ENCODE peak calls at places on chromosome 3, in seven cellular contexts. W, B, O, Y, M, D and Z are unnamed samples.

GRCh38 chr3:129144786-129145185 is 16.1 kb downstream of the ISY1 start:
- DNase-seq in W (no peak), D (no peak), O (no peak), B (no peak), M (no peak), Y (no peak), Z (no peak)

GRCh38 chr3:197750396-197750831 is 731 bp downstream of the FYTTD1 start:
- DNase-seq in D (peak), Y (no peak), M (peak), W (peak), B (no peak), O (peak), Z (peak)

GRCh38 chr3:8593022-8593817 is 51.4 kb downstream of the SSUH2 start:
- DNase-seq in O (no peak), D (peak), B (no peak), Y (no peak), W (no peak), M (no peak), Z (no peak)

GRCh38 chr3:101676219-101676764 is 640 bp downstream of the ZBTB11 start:
- DNase-seq in D (peak), O (peak), M (peak), W (peak), B (peak), Y (peak), Z (peak)

GRCh38 chr3:8497582-8497981 is 4.0 kb upstream of the LMCD1 start:
- DNase-seq in B (no peak), D (no peak), Y (peak), O (no peak), M (no peak), W (no peak), Z (no peak)

GRCh38 chr3:43765417-43766030 is 74.8 kb downstream of the ABHD5 start:
- DNase-seq in W (no peak), B (no peak), D (no peak), M (no peak), O (no peak), Y (no peak), Z (no peak)

GRCh38 chr3:11641683-11642407 is 1.9 kb downstream of the VGLL4 start:
- DNase-seq in W (no peak), Y (no peak), D (no peak), O (no peak), M (peak), B (no peak), Z (no peak)

GRCh38 chr3:133377396-133377795 is 22.5 kb upstream of the BFSP2 start:
- DNase-seq in Y (no peak), O (no peak), W (peak), M (peak), D (no peak), B (no peak), Z (no peak)

GRCh38 chr3:152113992-152114651 is 154.6 kb upstream of the MBNL1 start:
- DNase-seq in D (no peak), B (no peak), M (no peak), O (no peak), W (no peak), Y (no peak), Z (no peak)

GRCh38 chr3:18438586-18438985 is 13.4 kb upstream of the SATB1 start:
- DNase-seq in O (no peak), M (no peak), Y (no peak), W (no peak), B (no peak), D (peak), Z (no peak)

GRCh38 chr3:138051946-138052802 is 42.2 kb downstream of the CLDN18 start:
- DNase-seq in B (no peak), M (peak), D (no peak), O (peak), W (peak), Y (no peak), Z (no peak)

GRCh38 chr3:42500909-42501308 is 1.5 kb upstream of the VIPR1 start:
- DNase-seq in D (no peak), W (no peak), O (no peak), M (no peak), B (no peak), Y (no peak), Z (no peak)

GRCh38 chr3:13111173-13111873 is 38.1 kb upstream of the IQSEC1 start:
- DNase-seq in Y (peak), B (no peak), D (peak), O (no peak), W (no peak), M (no peak), Z (no peak)

GRCh38 chr3:129211772-129212171 is 28.1 kb upstream of the CNBP start:
- DNase-seq in M (peak), B (peak), D (peak), W (no peak), Y (peak), O (peak), Z (peak)

GRCh38 chr3:69250014-69250413 is 127.6 kb upstream of the LMOD3 start:
- DNase-seq in Y (peak), D (no peak), B (no peak), M (no peak), O (peak), W (peak), Z (no peak)

GRCh38 chr3:133464573-133464972 is 64.7 kb downstream of the BFSP2 start:
- DNase-seq in B (no peak), O (no peak), D (no peak), Y (no peak), W (no peak), M (no peak), Z (no peak)

GRCh38 chr3:116059421-116060096 is 385.7 kb downstream of the LSAMP start:
- DNase-seq in W (no peak), B (no peak), D (peak), M (peak), Y (peak), O (no peak), Z (no peak)

GRCh38 chr3:47057212-47057671 is 77.8 kb downstream of the NBEAL2 start:
- DNase-seq in D (no peak), M (no peak), O (no peak), B (no peak), W (no peak), Y (no peak), Z (no peak)

GRCh38 chr3:38636464-38636863 is 13.0 kb downstream of the SCN5A start:
- DNase-seq in B (no peak), M (no peak), D (peak), W (no peak), Y (no peak), O (no peak), Z (no peak)

GRCh38 chr3:56525291-56525690 is 31.7 kb upstream of the CCDC66 start:
- DNase-seq in D (no peak), B (no peak), M (no peak), Y (no peak), O (no peak), W (no peak), Z (no peak)

GRCh38 chr3:130514671-130515070 is 2.3 kb upstream of the COL6A6 start:
- DNase-seq in Y (no peak), W (no peak), O (no peak), B (no peak), D (no peak), M (no peak), Z (no peak)

GRCh38 chr3:38473229-38473628 is 19.5 kb downstream of the ACVR2B start:
- DNase-seq in O (no peak), D (no peak), B (peak), M (no peak), Y (no peak), W (no peak), Z (no peak)

GRCh38 chr3:151037746-151038145 is 47.7 kb upstream of the MED12L start:
- DNase-seq in B (peak), O (no peak), D (peak), W (peak), M (peak), Y (no peak), Z (no peak)

GRCh38 chr3:183371672-183371968 is 56.8 kb downstream of the MCF2L2 start:
- DNase-seq in O (no peak), M (no peak), D (no peak), W (no peak), B (no peak), Y (no peak), Z (no peak)

GRCh38 chr3:128498127-128498626 is 5.2 kb upstream of the GATA2 start:
- DNase-seq in W (no peak), B (peak), Y (no peak), O (no peak), M (no peak), D (no peak), Z (no peak)

GRCh38 chr3:58111513-58112184 is 99.1 kb downstream of the DNASE1L3 start:
- DNase-seq in O (peak), B (no peak), W (no peak), M (no peak), Y (no peak), D (peak), Z (peak)

GRCh38 chr3:42300013-42300412 is 34.0 kb upstream of the CCK start:
- DNase-seq in D (no peak), Y (peak), O (no peak), W (peak), M (no peak), B (no peak), Z (no peak)

GRCh38 chr3:101853465-101853864 is 4.2 kb downstream of the NFKBIZ start:
- DNase-seq in M (no peak), D (no peak), B (no peak), W (no peak), O (no peak), Y (no peak), Z (no peak)

GRCh38 chr3:197547618-197548017 is 8.2 kb downstream of the BDH1 start:
- DNase-seq in Y (no peak), W (peak), D (peak), B (no peak), M (no peak), O (no peak), Z (no peak)

GRCh38 chr3:116001063-116001765 is 377.9 kb downstream of the GAP43 start:
- DNase-seq in W (no peak), M (no peak), O (no peak), D (no peak), Y (no peak), B (no peak), Z (no peak)

GRCh38 chr3:66885326-66886000 is 112.6 kb upstream of the KBTBD8 start:
- DNase-seq in Y (no peak), D (no peak), B (no peak), W (no peak), M (no peak), O (no peak), Z (no peak)

GRCh38 chr3:132641837-132642538 is 17.6 kb downstream of the ACAD11 start:
- DNase-seq in B (no peak), M (peak), W (no peak), O (no peak), Y (no peak), D (no peak), Z (no peak)

GRCh38 chr3:14674841-14675240 is at the start of gene C3orf20:
- DNase-seq in M (no peak), O (no peak), Y (no peak), W (no peak), D (no peak), B (no peak), Z (no peak)

DNA sequence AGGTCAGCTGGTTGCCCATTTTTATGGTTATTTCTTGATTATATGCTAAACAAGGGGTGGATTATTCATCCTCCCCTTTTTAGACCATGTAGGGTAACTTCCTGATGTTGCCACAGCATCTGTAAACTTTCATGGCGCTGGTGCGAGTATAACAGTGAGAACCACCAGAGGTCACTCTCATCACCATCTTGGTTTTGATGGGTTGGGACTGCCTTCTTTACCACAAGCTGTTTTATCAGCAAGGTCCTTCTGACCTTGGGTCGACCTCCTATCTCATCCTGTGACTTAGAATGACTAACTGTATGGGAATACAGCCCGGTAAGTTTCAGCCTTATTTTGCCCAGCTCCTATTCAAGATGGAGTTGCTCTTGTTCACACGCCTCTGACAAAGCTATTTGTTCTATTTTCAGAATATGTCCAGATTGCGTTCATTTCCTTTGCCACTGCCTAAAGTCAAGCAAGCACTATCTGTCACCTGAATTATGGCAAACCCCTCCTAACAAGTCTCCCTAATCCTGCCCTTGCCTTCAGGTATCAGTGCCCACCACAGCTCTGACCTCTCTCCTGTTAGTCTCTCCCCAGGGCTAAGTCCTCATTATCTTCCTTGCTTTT is 308.5 kb downstream of the ROBO2 start:
- DNase-seq in Y (no peak), O (no peak), D (no peak), W (peak), M (no peak), B (no peak), Z (no peak)
- TF ChIP-seq CTCF in Y (peak), O (no peak), D (peak), W (peak), M (no peak), B (peak), Z (no peak)

GRCh38 chr3:159263750-159264561 is 462.1 kb downstream of the MFSD1 start:
- DNase-seq in M (peak), D (no peak), Y (no peak), O (no peak), B (no peak), W (peak), Z (no peak)
- TF ChIP-seq CTCF in M (peak), D (peak), Y (peak), O (no peak), B (peak), W (peak), Z (peak)

GRCh38 chr3:142151240-142151639 is 1.9 kb upstream of the TFDP2 start:
- DNase-seq in O (no peak), Y (no peak), B (no peak), D (no peak), M (no peak), W (no peak), Z (no peak)

GRCh38 chr3:142150271-142150670 is 927 bp upstream of the TFDP2 start:
- DNase-seq in Y (no peak), B (no peak), O (no peak), M (no peak), W (no peak), D (no peak), Z (no peak)

GRCh38 chr3:142151828-142152227 is 2.5 kb upstream of the TFDP2 start:
- DNase-seq in O (no peak), W (no peak), M (no peak), B (no peak), Y (no peak), D (no peak), Z (no peak)

GRCh38 chr3:142154186-142154585 is 4.8 kb upstream of the TFDP2 start:
- DNase-seq in W (no peak), Y (no peak), M (no peak), O (no peak), B (no peak), D (no peak), Z (no peak)

GRCh38 chr3:142152349-142152748 is 3.0 kb upstream of the TFDP2 start:
- DNase-seq in O (no peak), M (no peak), D (no peak), B (no peak), W (peak), Y (no peak), Z (no peak)
- TF ChIP-seq CTCF in O (no peak), M (peak), D (peak), B (peak), W (peak), Y (peak), Z (no peak)

GRCh38 chr3:9729419-9729818 is 2.1 kb upstream of the BRPF1 start:
- DNase-seq in W (no peak), M (no peak), D (no peak), B (no peak), O (no peak), Y (no peak), Z (no peak)

GRCh38 chr3:9730747-9731205 is 759 bp upstream of the BRPF1 start:
- DNase-seq in B (no peak), D (no peak), M (peak), W (no peak), O (no peak), Y (no peak), Z (no peak)

GRCh38 chr3:9725775-9726174 is 5.8 kb upstream of the BRPF1 start:
- DNase-seq in Y (no peak), O (no peak), D (no peak), W (no peak), M (no peak), B (no peak), Z (no peak)

GRCh38 chr3:9727743-9728142 is 3.8 kb upstream of the BRPF1 start:
- DNase-seq in W (no peak), B (no peak), Y (no peak), D (no peak), O (no peak), M (no peak), Z (no peak)

DNA sequence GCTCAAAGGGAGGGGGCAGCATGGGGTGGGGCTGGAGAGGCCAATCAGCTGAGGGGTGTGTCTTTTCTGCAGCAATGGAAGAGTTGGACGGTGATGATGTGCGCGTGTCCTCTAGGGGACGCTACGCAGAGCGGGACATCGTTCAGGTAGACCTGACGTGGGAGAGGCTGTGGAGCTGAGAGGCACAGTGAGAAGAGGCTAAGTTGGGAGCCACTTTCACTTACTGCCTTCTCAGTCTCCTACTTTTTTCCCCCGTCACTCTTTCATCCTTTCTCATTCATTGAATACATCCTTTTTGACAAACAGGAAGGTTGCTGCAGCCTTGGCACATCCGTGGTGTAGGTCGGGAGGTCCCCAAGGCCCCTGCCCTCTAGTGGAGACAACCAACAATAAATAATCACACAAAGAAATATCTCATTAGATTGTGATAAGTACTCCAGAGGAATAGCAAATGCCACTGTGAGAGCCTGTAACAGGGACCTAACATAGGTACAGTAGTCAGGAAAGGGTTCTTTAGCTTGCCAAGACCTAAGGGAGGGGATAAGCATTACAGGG is 4.4 kb upstream of the BRPF1 start:
- DNase-seq in M (peak), D (no peak), W (peak), B (no peak), O (no peak), Y (no peak), Z (no peak)
- TF ChIP-seq CTCF in M (peak), D (no peak), W (peak), B (peak), O (no peak), Y (peak), Z (no peak)

DNA sequence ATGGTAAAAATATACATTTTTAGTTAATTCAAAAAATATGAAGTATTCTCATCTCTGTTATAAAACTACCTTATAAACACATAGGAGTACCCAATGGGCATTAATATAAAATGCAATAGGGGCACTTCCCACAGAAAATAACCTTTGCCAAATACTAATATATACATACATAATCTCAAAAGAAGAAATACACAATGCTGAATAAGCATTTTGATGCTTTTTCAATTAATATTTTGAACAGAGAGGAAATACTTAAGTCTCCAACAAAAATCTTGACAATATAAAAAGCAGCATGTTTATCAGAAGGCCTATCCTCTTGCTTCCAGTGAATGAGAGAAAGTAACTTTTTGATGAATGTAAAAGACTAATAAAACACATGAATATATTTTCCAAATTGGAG is 110.7 kb downstream of the ROBO1 start:
- DNase-seq in O (no peak), B (no peak), M (no peak), D (no peak), Y (no peak), W (no peak), Z (no peak)
- TF ChIP-seq CTCF in O (no peak), B (no peak), M (no peak), D (no peak), Y (no peak), W (no peak), Z (no peak)

DNA sequence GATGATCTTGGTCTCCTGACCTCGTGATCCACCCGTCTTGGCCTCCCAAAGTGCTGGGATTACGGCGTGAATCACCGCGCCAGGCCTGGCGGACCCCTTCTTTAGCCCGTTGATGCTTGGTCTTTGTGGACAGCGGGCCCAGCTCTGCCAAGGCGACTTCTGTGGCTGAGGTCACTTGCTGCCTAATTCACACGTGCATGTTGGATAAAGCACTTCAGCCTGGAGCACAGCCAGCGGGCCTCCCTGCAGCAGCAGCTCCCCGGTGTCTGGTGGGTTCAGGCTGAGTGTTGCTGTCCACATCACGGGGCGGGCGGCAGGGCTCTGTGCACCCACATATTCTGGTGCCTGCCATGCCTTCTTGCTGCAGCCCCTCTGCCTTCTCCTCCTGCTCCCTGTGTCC is 88.4 kb downstream of the DGKG start:
- DNase-seq in Y (no peak), M (no peak), W (no peak), B (no peak), O (no peak), D (no peak), Z (no peak)
- TF ChIP-seq CTCF in Y (no peak), M (no peak), W (no peak), B (no peak), O (no peak), D (no peak), Z (no peak)

DNA sequence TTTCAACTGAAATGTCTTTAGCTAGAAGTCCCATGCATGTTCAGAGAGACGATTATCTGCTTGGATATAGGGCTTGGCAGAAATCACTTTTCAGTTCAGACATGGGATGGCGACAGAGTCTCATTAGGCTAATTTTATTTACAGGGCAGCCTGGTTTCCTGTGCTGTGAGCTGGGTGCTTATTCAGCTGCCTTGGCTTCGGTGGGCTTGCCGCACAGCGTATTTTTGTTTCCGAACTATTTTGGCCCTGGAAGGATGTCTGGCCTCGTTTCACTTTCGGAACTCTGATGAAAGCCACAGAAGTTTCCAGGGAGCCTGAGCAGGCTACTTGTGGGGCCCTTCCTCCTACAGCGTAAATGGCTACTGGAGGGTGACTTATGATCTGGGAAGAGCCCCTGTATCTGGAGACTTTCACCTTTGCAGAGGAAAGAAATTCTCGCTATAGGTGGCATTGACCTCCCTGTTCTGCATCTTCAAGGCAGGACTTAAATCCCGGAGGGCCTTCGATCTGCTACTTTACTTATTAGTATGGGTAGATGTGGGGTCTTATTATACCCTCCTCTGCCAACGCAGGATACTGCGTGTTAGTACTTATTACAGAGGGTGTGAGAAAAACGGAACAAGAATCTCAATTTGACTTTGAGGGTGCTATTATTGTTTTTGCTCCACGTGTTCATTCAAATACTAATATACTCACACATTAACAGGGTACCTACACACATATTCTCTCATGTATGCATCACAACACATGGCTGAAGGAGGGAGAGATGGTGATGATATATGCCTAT is 364.0 kb upstream of the RBMS3 start:
- DNase-seq in D (peak), M (no peak), O (no peak), Y (peak), B (peak), W (peak), Z (no peak)
- TF ChIP-seq CTCF in D (peak), M (no peak), O (no peak), Y (peak), B (peak), W (no peak), Z (no peak)